ENCODE peak calls at places on chromosomes 16 and 17, in nine cellular contexts. Q is H54; O is HEK293T; H is lower lobe of right lung; Z is neural progenitor cell; L is AG04450; K is AG08395; D is non-pigmented ciliary epithelial cell; N is stimulated activated CD8-positive, alpha-beta memory T cell treated with anti-CD3 and anti-CD28 coated beads, Interleukin-12 subunit alpha, Interleukin-12 subunit beta, amount 100 ng/mL, for 4 hours. Y is an unnamed sample.

GRCh38 chr16:1929578-1930337 is 11.5 kb upstream of the HS3ST6 start:
- DNase-seq in N (peak), D (no peak), K (peak), Z (peak), L (peak), O (peak), H (peak), Q (peak), Y (no peak)

GRCh38 chr16:12961621-12962020 is 60.2 kb downstream of the SHISA9 start:
- DNase-seq in N (no peak), D (no peak), O (no peak), K (no peak), L (no peak), H (no peak), Z (no peak), Q (no peak), Y (no peak)

GRCh38 chr16:86421995-86422394 is 88.3 kb upstream of the FOXF1 start:
- DNase-seq in K (no peak), H (no peak), O (no peak), Q (no peak), Z (no peak), L (no peak), N (no peak), D (no peak), Y (no peak)

GRCh38 chr16:56584276-56584675 is 5.1 kb upstream of the MT3 start:
- DNase-seq in D (no peak), K (no peak), Q (no peak), O (no peak), N (no peak), Z (no peak), L (no peak), H (no peak), Y (no peak)

GRCh38 chr17:80477647-80478478 is 1.5 kb upstream of the NPTX1 start:
- DNase-seq in L (no peak), Q (no peak), N (no peak), D (no peak), Z (peak), O (peak), H (no peak), K (peak), Y (no peak)

GRCh38 chr17:7435676-7436555 is 681 bp downstream of the TMEM102 start:
- DNase-seq in K (no peak), N (peak), L (no peak), D (no peak), H (peak), Z (peak), Q (no peak), O (peak), Y (no peak)

GRCh38 chr17:59837362-59838195 is 55.2 kb downstream of the TUBD1 start:
- DNase-seq in H (no peak), N (peak), D (peak), Q (no peak), L (peak), K (peak), O (peak), Z (peak), Y (peak)

GRCh38 chr17:47776330-47777197 is 43.5 kb downstream of the TBX21 start:
- DNase-seq in Z (peak), O (peak), H (no peak), L (no peak), N (no peak), D (no peak), K (peak), Q (peak), Y (no peak)

GRCh38 chr17:61863801-61864126 is 436 bp upstream of the BRIP1 start:
- DNase-seq in N (no peak), H (no peak), K (peak), L (no peak), Q (peak), Z (no peak), D (no peak), O (no peak), Y (no peak)

GRCh38 chr17:80491478-80492342 is 15.3 kb upstream of the NPTX1 start:
- DNase-seq in O (no peak), Z (peak), L (no peak), D (no peak), H (no peak), K (no peak), Q (no peak), N (no peak), Y (no peak)

GRCh38 chr17:42361781-42362186 is 26.5 kb downstream of the STAT3 start:
- DNase-seq in K (no peak), Z (no peak), H (no peak), D (no peak), O (no peak), N (peak), Q (no peak), L (no peak), Y (no peak)

GRCh38 chr16:66774981-66775380 is 23.6 kb upstream of the DYNC1LI2 start:
- DNase-seq in Z (no peak), Q (no peak), H (no peak), O (no peak), N (no peak), D (no peak), L (no peak), K (no peak), Y (no peak)

GRCh38 chr16:23514381-23515152 is 4.3 kb upstream of the GGA2 start:
- DNase-seq in K (no peak), H (no peak), D (no peak), O (no peak), N (no peak), Q (no peak), L (no peak), Z (no peak), Y (no peak)

GRCh38 chr16:69324013-69324531 is 6.3 kb downstream of the PDF start:
- DNase-seq in H (peak), Z (no peak), L (no peak), O (no peak), Q (no peak), K (no peak), D (no peak), N (no peak), Y (no peak)

GRCh38 chr17:81510798-81511549 is 1.6 kb downstream of the ACTG1 start:
- DNase-seq in L (no peak), Q (no peak), N (no peak), Z (no peak), H (peak), O (no peak), D (no peak), K (no peak), Y (no peak)

GRCh38 chr16:4675864-4676786 is 17.2 kb upstream of the NUDT16L1 start:
- DNase-seq in H (no peak), O (no peak), Q (no peak), K (no peak), D (no peak), Z (no peak), L (no peak), N (peak), Y (no peak)

GRCh38 chr17:28509784-28510183 is 3.6 kb downstream of the FOXN1 start:
- DNase-seq in D (no peak), K (no peak), H (peak), Q (peak), O (no peak), L (no peak), Z (no peak), N (no peak), Y (no peak)

GRCh38 chr17:39304188-39304587 is 78.4 kb upstream of the STAC2 start:
- DNase-seq in O (no peak), K (no peak), H (no peak), Z (no peak), L (no peak), N (no peak), D (no peak), Q (no peak), Y (no peak)

GRCh38 chr17:73798111-73798748 is 154.0 kb upstream of the SDK2 start:
- DNase-seq in Q (peak), H (no peak), D (peak), O (no peak), N (no peak), Z (no peak), L (peak), K (peak), Y (peak)

GRCh38 chr17:60601443-60602384 is 1.7 kb downstream of the PPM1D start:
- DNase-seq in H (no peak), L (peak), Z (peak), O (peak), D (peak), Q (peak), N (no peak), K (peak), Y (no peak)

GRCh38 chr16:55189975-55190636 is 133.9 kb upstream of the IRX6 start:
- DNase-seq in Z (peak), Q (no peak), D (no peak), H (no peak), N (no peak), L (no peak), K (no peak), O (no peak), Y (no peak)

GRCh38 chr16:29962344-29962994 is 590 bp downstream of the TMEM219 start:
- DNase-seq in D (no peak), O (no peak), Z (no peak), K (peak), N (no peak), Q (no peak), H (no peak), L (peak), Y (no peak)

GRCh38 chr17:63843387-63844292 is 1.2 kb upstream of the SMARCD2 start:
- DNase-seq in L (peak), H (peak), O (no peak), N (no peak), Z (no peak), D (no peak), K (peak), Q (peak), Y (no peak)

GRCh38 chr16:642189-643049 is 791 bp downstream of the MCRIP2 start:
- DNase-seq in K (peak), Q (no peak), L (no peak), H (peak), O (no peak), N (no peak), Z (peak), D (no peak), Y (no peak)

Y was measured in epithelial cell of proximal tubule.